ENCODE peak calls at places on chromosomes 4 and X, in seven cellular contexts. One of them, this sample, is unnamed.

GRCh38 chr4:2714071-2714770 is 41.9 kb downstream of the TNIP2 start:
- DNase-seq in neuronal stem cell: no peak
- DNase-seq in IMR-90: peak; percentile 71
- DNase-seq in H9: no peak
- DNase-seq in mesendoderm: peak; percentile 13
- DNase-seq in H1: no peak
- DNase-seq in trophoblast cell: no peak
- DNase-seq in this sample: no peak

GRCh38 chr4:168648929-168649328 is 152.1 kb downstream of the PALLD start:
- DNase-seq in neuronal stem cell: no peak
- DNase-seq in IMR-90: peak; percentile 82
- DNase-seq in H9: no peak
- DNase-seq in mesendoderm: peak; percentile 95
- DNase-seq in H1: no peak
- DNase-seq in trophoblast cell: peak; percentile 89
- DNase-seq in this sample: peak; percentile 83

GRCh38 chr4:73869130-73870055 is at the start of gene CXCL1:
- DNase-seq in neuronal stem cell: peak; percentile 14
- DNase-seq in IMR-90: no peak
- DNase-seq in H9: peak; percentile 48
- DNase-seq in mesendoderm: peak; percentile 44
- DNase-seq in H1: no peak
- DNase-seq in trophoblast cell: peak; percentile 25
- DNase-seq in this sample: peak; percentile 81

GRCh38 chr4:120066182-120066524 is 495 bp downstream of the MAD2L1 start:
- DNase-seq in neuronal stem cell: no peak
- DNase-seq in IMR-90: no peak
- DNase-seq in H9: no peak
- DNase-seq in mesendoderm: peak; percentile 87
- DNase-seq in H1: no peak
- DNase-seq in trophoblast cell: no peak
- DNase-seq in this sample: no peak

GRCh38 chr4:137609693-137610450 is 77.6 kb upstream of the PCDH18 start:
- DNase-seq in neuronal stem cell: no peak
- DNase-seq in IMR-90: peak; percentile 78
- DNase-seq in H9: no peak
- DNase-seq in mesendoderm: peak; percentile 44
- DNase-seq in H1: no peak
- DNase-seq in trophoblast cell: no peak
- DNase-seq in this sample: peak; percentile 88

GRCh38 chrX:18360867-18361266 is 6.4 kb upstream of the SCML2 start:
- DNase-seq in neuronal stem cell: no peak
- DNase-seq in IMR-90: peak; percentile 12
- DNase-seq in H9: no peak
- DNase-seq in mesendoderm: no peak
- DNase-seq in H1: no peak
- DNase-seq in trophoblast cell: no peak
- DNase-seq in this sample: no peak

GRCh38 chr4:8846864-8847263 is 24.8 kb downstream of the HMX1 start:
- DNase-seq in neuronal stem cell: no peak
- DNase-seq in IMR-90: no peak
- DNase-seq in H9: no peak
- DNase-seq in mesendoderm: no peak
- DNase-seq in H1: no peak
- DNase-seq in trophoblast cell: no peak
- DNase-seq in this sample: no peak

GRCh38 chr4:142485452-142485851 is 360.6 kb downstream of the INPP4B start:
- DNase-seq in neuronal stem cell: no peak
- DNase-seq in IMR-90: no peak
- DNase-seq in H9: no peak
- DNase-seq in mesendoderm: no peak
- DNase-seq in H1: no peak
- DNase-seq in trophoblast cell: no peak
- DNase-seq in this sample: no peak

GRCh38 chrX:129540725-129541184 is 696 bp downstream of the OCRL start:
- DNase-seq in neuronal stem cell: no peak
- DNase-seq in IMR-90: no peak
- DNase-seq in H9: peak; percentile 33
- DNase-seq in mesendoderm: peak; percentile 13
- DNase-seq in H1: no peak
- DNase-seq in trophoblast cell: no peak
- DNase-seq in this sample: no peak

GRCh38 chrX:11416600-11416999 is 123.4 kb downstream of the AMELX start:
- DNase-seq in neuronal stem cell: no peak
- DNase-seq in IMR-90: no peak
- DNase-seq in H9: no peak
- DNase-seq in mesendoderm: no peak
- DNase-seq in H1: no peak
- DNase-seq in trophoblast cell: no peak
- DNase-seq in this sample: no peak

GRCh38 chr4:108117473-108118182 is 51.1 kb downstream of the LEF1 start:
- DNase-seq in neuronal stem cell: peak; percentile 74
- DNase-seq in IMR-90: no peak
- DNase-seq in H9: peak; percentile 73
- DNase-seq in mesendoderm: peak; percentile 96
- DNase-seq in H1: peak; percentile 17
- DNase-seq in trophoblast cell: peak; percentile 22
- DNase-seq in this sample: peak; percentile 35

GRCh38 chr4:87465739-87466366 is 43.5 kb downstream of the NUDT9 start:
- DNase-seq in neuronal stem cell: peak; percentile 17
- DNase-seq in IMR-90: peak; percentile 69
- DNase-seq in H9: no peak
- DNase-seq in mesendoderm: peak; percentile 52
- DNase-seq in H1: no peak
- DNase-seq in trophoblast cell: peak; percentile 73
- DNase-seq in this sample: peak; percentile 54

GRCh38 chr4:82851902-82852750 is 38.8 kb downstream of the SEC31A start:
- DNase-seq in neuronal stem cell: peak; percentile 12
- DNase-seq in IMR-90: peak; percentile 49
- DNase-seq in H9: no peak
- DNase-seq in mesendoderm: peak; percentile 59
- DNase-seq in H1: no peak
- DNase-seq in trophoblast cell: peak; percentile 39
- DNase-seq in this sample: peak; percentile 67

GRCh38 chrX:83422836-83423235 is 85.3 kb upstream of the POU3F4 start:
- DNase-seq in neuronal stem cell: no peak
- DNase-seq in IMR-90: no peak
- DNase-seq in H9: no peak
- DNase-seq in mesendoderm: no peak
- DNase-seq in H1: no peak
- DNase-seq in trophoblast cell: no peak
- DNase-seq in this sample: no peak

GRCh38 chrX:131288738-131289511 is at the start of gene IGSF1:
- DNase-seq in neuronal stem cell: no peak
- DNase-seq in IMR-90: no peak
- DNase-seq in H9: peak; percentile 90
- DNase-seq in mesendoderm: peak; percentile 90
- DNase-seq in H1: peak; percentile 67
- DNase-seq in trophoblast cell: no peak
- DNase-seq in this sample: peak; percentile 55

GRCh38 chrX:1274786-1275185 is 6.2 kb downstream of the CSF2RA start:
- DNase-seq in neuronal stem cell: no peak
- DNase-seq in IMR-90: no peak
- DNase-seq in H9: no peak
- DNase-seq in mesendoderm: no peak
- DNase-seq in H1: no peak
- DNase-seq in trophoblast cell: no peak
- DNase-seq in this sample: no peak

GRCh38 chr4:121785479-121785878 is 15.6 kb upstream of the EXOSC9 start:
- DNase-seq in neuronal stem cell: no peak
- DNase-seq in IMR-90: no peak
- DNase-seq in H9: no peak
- DNase-seq in mesendoderm: no peak
- DNase-seq in H1: no peak
- DNase-seq in trophoblast cell: peak; percentile 13
- DNase-seq in this sample: no peak

GRCh38 chr4:158384407-158384806 is 137.3 kb upstream of the RXFP1 start:
- DNase-seq in neuronal stem cell: no peak
- DNase-seq in IMR-90: no peak
- DNase-seq in H9: no peak
- DNase-seq in mesendoderm: no peak
- DNase-seq in H1: no peak
- DNase-seq in trophoblast cell: no peak
- DNase-seq in this sample: no peak

GRCh38 chr4:38678078-38678477 is 14.1 kb downstream of the KLF3 start:
- DNase-seq in neuronal stem cell: no peak
- DNase-seq in IMR-90: peak; percentile 100
- DNase-seq in H9: no peak
- DNase-seq in mesendoderm: no peak
- DNase-seq in H1: no peak
- DNase-seq in trophoblast cell: no peak
- DNase-seq in this sample: peak; percentile 95

GRCh38 chr4:173436149-173436579 is 37.2 kb upstream of the SCRG1 start:
- DNase-seq in neuronal stem cell: no peak
- DNase-seq in IMR-90: peak; percentile 67
- DNase-seq in H9: no peak
- DNase-seq in mesendoderm: no peak
- DNase-seq in H1: no peak
- DNase-seq in trophoblast cell: peak; percentile 81
- DNase-seq in this sample: peak; percentile 14

DNA sequence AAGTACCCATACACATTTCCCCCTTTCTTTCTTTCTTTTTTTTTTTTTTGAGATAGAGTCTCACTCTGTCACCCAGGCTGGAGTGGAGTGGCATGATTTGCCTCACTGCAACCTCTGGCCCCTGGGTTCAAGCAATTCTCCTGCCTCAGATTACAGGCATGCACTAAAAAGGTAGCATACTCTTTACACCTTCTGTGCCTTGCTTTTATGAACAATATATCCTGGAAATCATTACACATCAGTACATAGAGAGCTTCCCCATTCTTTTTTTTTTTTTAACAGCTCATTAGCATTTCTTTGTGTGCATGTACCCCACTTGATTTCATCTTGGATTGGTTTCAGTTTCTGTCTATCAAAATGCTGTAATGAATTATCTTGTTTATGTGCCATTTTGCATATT is 18.6 kb upstream of the HSD17B10 start:
- DNase-seq in neuronal stem cell: no peak
- DNase-seq in IMR-90: no peak
- DNase-seq in H9: no peak
- DNase-seq in mesendoderm: no peak
- DNase-seq in H1: no peak
- DNase-seq in trophoblast cell: no peak
- DNase-seq in this sample: no peak
- H3K4ac ChIP-seq in neuronal stem cell: no peak overlapping the region
- H3K4ac ChIP-seq in IMR-90: no peak overlapping the region
- H3K4ac ChIP-seq in H9: no peak overlapping the region
- H3K4ac ChIP-seq in mesendoderm: no peak overlapping the region
- H3K4ac ChIP-seq in H1: no peak overlapping the region
- H3K4ac ChIP-seq in trophoblast cell: no peak overlapping the region
- H3K4ac ChIP-seq in this sample: no peak overlapping the region

DNA sequence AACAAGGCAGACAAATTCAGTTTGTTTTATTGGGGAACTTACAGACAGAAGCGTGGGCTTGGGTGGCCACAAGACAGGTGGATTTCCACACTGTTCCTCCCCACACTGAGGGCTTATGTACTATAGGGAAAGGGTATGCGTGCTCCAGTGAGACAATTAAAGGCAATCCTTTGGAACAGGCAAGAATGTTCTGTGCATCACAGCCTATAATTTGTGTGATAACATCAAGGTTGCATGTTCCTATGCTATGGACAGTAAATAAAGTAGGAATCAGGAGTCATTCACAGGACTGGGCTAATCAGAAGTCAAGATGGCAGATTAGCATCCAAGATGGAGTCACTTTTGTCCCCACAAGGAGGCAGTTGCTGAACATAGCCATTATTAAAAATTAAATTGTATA is 84.6 kb upstream of the TRIM2 start:
- DNase-seq in neuronal stem cell: no peak
- DNase-seq in IMR-90: no peak
- DNase-seq in H9: no peak
- DNase-seq in mesendoderm: no peak
- DNase-seq in H1: no peak
- DNase-seq in trophoblast cell: peak; percentile 68
- DNase-seq in this sample: no peak
- H3K4ac ChIP-seq in neuronal stem cell: no peak overlapping the region
- H3K4ac ChIP-seq in IMR-90: no peak overlapping the region
- H3K4ac ChIP-seq in H9: no peak overlapping the region
- H3K4ac ChIP-seq in mesendoderm: no peak overlapping the region
- H3K4ac ChIP-seq in H1: no peak overlapping the region
- H3K4ac ChIP-seq in trophoblast cell: no peak overlapping the region
- H3K4ac ChIP-seq in this sample: no peak overlapping the region

DNA sequence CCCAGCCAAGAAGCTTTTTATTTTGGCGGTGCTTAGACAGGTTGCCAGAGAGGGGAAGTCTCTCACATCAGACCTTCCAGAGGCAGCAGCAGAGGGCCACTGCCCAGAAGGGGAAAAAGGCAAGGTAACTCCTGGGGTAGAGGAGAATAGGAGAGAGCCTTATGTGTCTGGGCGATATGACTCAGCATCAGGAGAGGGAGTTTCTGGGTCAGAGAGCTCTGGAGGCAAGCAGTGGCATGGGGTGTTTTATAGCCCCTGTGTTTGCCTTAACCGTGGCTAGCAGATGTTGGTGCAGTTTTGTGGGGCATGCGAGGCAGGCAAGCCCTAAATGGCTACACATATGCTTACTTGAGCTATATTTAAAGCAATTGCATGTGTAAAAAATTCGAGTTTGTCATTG is 8.3 kb upstream of the ZXDB start:
- DNase-seq in neuronal stem cell: no peak
- DNase-seq in IMR-90: no peak
- DNase-seq in H9: no peak
- DNase-seq in mesendoderm: peak; percentile 17
- DNase-seq in H1: no peak
- DNase-seq in trophoblast cell: no peak
- DNase-seq in this sample: no peak
- H3K4ac ChIP-seq in neuronal stem cell: no peak overlapping the region
- H3K4ac ChIP-seq in IMR-90: no peak overlapping the region
- H3K4ac ChIP-seq in H9: no peak overlapping the region
- H3K4ac ChIP-seq in mesendoderm: no peak overlapping the region
- H3K4ac ChIP-seq in H1: no peak overlapping the region
- H3K4ac ChIP-seq in trophoblast cell: no peak overlapping the region
- H3K4ac ChIP-seq in this sample: no peak overlapping the region

DNA sequence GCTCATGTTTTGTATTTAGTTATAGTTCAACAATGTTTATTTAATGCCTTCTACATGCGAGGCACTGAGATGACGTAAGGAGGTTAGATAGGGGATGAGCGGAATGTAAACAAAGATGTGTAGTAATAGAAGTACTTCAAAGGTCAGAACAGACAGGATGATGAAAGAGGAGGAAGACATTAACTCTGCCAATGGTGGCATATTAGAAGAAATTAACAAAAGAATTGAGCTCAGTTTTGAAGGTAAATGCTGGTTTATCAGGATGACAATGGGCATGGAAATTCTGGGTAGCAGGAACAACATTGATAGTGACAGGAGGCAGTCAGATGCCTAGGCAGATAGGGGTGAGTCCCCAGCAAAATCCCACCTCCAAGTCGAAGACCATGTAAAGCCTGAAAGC is 62.3 kb upstream of the PGRMC2 start:
- DNase-seq in neuronal stem cell: no peak
- DNase-seq in IMR-90: peak; percentile 97
- DNase-seq in H9: peak; percentile 39
- DNase-seq in mesendoderm: no peak
- DNase-seq in H1: no peak
- DNase-seq in trophoblast cell: peak; percentile 90
- DNase-seq in this sample: peak; percentile 95
- H3K4ac ChIP-seq in neuronal stem cell: no peak overlapping the region
- H3K4ac ChIP-seq in IMR-90: peak overlapping the region; percentile 94
- H3K4ac ChIP-seq in H9: no peak overlapping the region
- H3K4ac ChIP-seq in mesendoderm: no peak overlapping the region
- H3K4ac ChIP-seq in H1: no peak overlapping the region
- H3K4ac ChIP-seq in trophoblast cell: peak overlapping the region; percentile 60
- H3K4ac ChIP-seq in this sample: peak overlapping the region; percentile 65